ENCODE peak calls at places on chromosomes 16 and 17, in four cellular contexts. One of them, this sample, is unnamed.

GRCh38 chr16:78478267-78478821 is 378.9 kb downstream of the WWOX start:
- DNase-seq in thoracic aorta: no peak
- DNase-seq in HuH-7: no peak
- DNase-seq in NCI-H69: no peak
- DNase-seq in this sample: no peak

GRCh38 chr17:36827056-36827455 is 110.2 kb upstream of the LHX1 start:
- DNase-seq in thoracic aorta: no peak
- DNase-seq in HuH-7: no peak
- DNase-seq in NCI-H69: peak
- DNase-seq in this sample: no peak

GRCh38 chr16:24270721-24271120 is 14.6 kb downstream of the CACNG3 start:
- DNase-seq in thoracic aorta: no peak
- DNase-seq in HuH-7: no peak
- DNase-seq in NCI-H69: no peak
- DNase-seq in this sample: no peak

GRCh38 chr17:6066183-6066948 is 3.8 kb upstream of the WSCD1 start:
- DNase-seq in thoracic aorta: no peak
- DNase-seq in HuH-7: no peak
- DNase-seq in NCI-H69: no peak
- DNase-seq in this sample: no peak

GRCh38 chr17:49972486-49973270 is 3.7 kb downstream of the DLX4 start:
- DNase-seq in thoracic aorta: no peak
- DNase-seq in HuH-7: no peak
- DNase-seq in NCI-H69: no peak
- DNase-seq in this sample: no peak

GRCh38 chr16:8048433-8048832 is 541.9 kb downstream of the TMEM114 start:
- DNase-seq in thoracic aorta: no peak
- DNase-seq in HuH-7: no peak
- DNase-seq in NCI-H69: no peak
- DNase-seq in this sample: no peak

GRCh38 chr17:6135996-6136395 is 65.8 kb downstream of the WSCD1 start:
- DNase-seq in thoracic aorta: no peak
- DNase-seq in HuH-7: no peak
- DNase-seq in NCI-H69: no peak
- DNase-seq in this sample: no peak

GRCh38 chr17:75552847-75553552 is 27.5 kb downstream of the LLGL2 start:
- DNase-seq in thoracic aorta: no peak
- DNase-seq in HuH-7: peak
- DNase-seq in NCI-H69: no peak
- DNase-seq in this sample: no peak

GRCh38 chr16:47492428-47493357 is 31.6 kb downstream of the PHKB start:
- DNase-seq in thoracic aorta: peak
- DNase-seq in HuH-7: peak
- DNase-seq in NCI-H69: peak
- DNase-seq in this sample: peak

GRCh38 chr17:57925361-57925990 is 29.7 kb downstream of the CUEDC1 start:
- DNase-seq in thoracic aorta: no peak
- DNase-seq in HuH-7: no peak
- DNase-seq in NCI-H69: peak
- DNase-seq in this sample: no peak

GRCh38 chr17:4187076-4187475 is 44.1 kb downstream of the CYB5D2 start:
- DNase-seq in thoracic aorta: no peak
- DNase-seq in HuH-7: no peak
- DNase-seq in NCI-H69: no peak
- DNase-seq in this sample: no peak

GRCh38 chr17:864315-864714 is 82.2 kb downstream of the MRM3 start:
- DNase-seq in thoracic aorta: no peak
- DNase-seq in HuH-7: no peak
- DNase-seq in NCI-H69: no peak
- DNase-seq in this sample: no peak

GRCh38 chr17:51802544-51802943 is 356.0 kb downstream of the CA10 start:
- DNase-seq in thoracic aorta: no peak
- DNase-seq in HuH-7: no peak
- DNase-seq in NCI-H69: no peak
- DNase-seq in this sample: no peak

GRCh38 chr17:37259030-37259735 is 116.6 kb upstream of the C17orf78 start:
- DNase-seq in thoracic aorta: no peak
- DNase-seq in HuH-7: no peak
- DNase-seq in NCI-H69: no peak
- DNase-seq in this sample: no peak

GRCh38 chr16:71258371-71258770 is 27.8 kb upstream of the HYDIN start:
- DNase-seq in thoracic aorta: no peak
- DNase-seq in HuH-7: no peak
- DNase-seq in NCI-H69: peak
- DNase-seq in this sample: no peak

GRCh38 chr17:42526031-42526444 is 10.0 kb upstream of the NAGLU start:
- DNase-seq in thoracic aorta: no peak
- DNase-seq in HuH-7: no peak
- DNase-seq in NCI-H69: no peak
- DNase-seq in this sample: no peak

GRCh38 chr17:80959330-80960036 is 32.2 kb upstream of the CHMP6 start:
- DNase-seq in thoracic aorta: peak
- DNase-seq in HuH-7: no peak
- DNase-seq in NCI-H69: no peak
- DNase-seq in this sample: peak

GRCh38 chr17:41462705-41463104 is 4.5 kb downstream of the KRT32 start:
- DNase-seq in thoracic aorta: no peak
- DNase-seq in HuH-7: no peak
- DNase-seq in NCI-H69: no peak
- DNase-seq in this sample: no peak

GRCh38 chr16:69315486-69316311 is 4.5 kb downstream of the VPS4A start:
- DNase-seq in thoracic aorta: no peak
- DNase-seq in HuH-7: no peak
- DNase-seq in NCI-H69: no peak
- DNase-seq in this sample: no peak

GRCh38 chr16:8370374-8371015 is 219.8 kb downstream of the TMEM114 start:
- DNase-seq in thoracic aorta: no peak
- DNase-seq in HuH-7: no peak
- DNase-seq in NCI-H69: no peak
- DNase-seq in this sample: no peak

GRCh38 chr16:57186630-57187507 is 740 bp downstream of the RSPRY1 start:
- DNase-seq in thoracic aorta: no peak
- DNase-seq in HuH-7: peak
- DNase-seq in NCI-H69: peak
- DNase-seq in this sample: peak

GRCh38 chr17:49968380-49969133 is 433 bp upstream of the DLX4 start:
- DNase-seq in thoracic aorta: no peak
- DNase-seq in HuH-7: peak
- DNase-seq in NCI-H69: peak
- DNase-seq in this sample: no peak

GRCh38 chr16:24539850-24540484 is 601 bp downstream of the RBBP6 start:
- DNase-seq in thoracic aorta: no peak
- DNase-seq in HuH-7: peak
- DNase-seq in NCI-H69: peak
- DNase-seq in this sample: peak

GRCh38 chr16:52113812-52114211 is 433.1 kb downstream of the TOX3 start:
- DNase-seq in thoracic aorta: no peak
- DNase-seq in HuH-7: no peak
- DNase-seq in NCI-H69: no peak
- DNase-seq in this sample: no peak

GRCh38 chr16:88432174-88432573 is 20.9 kb upstream of the ZFPM1 start:
- DNase-seq in thoracic aorta: no peak
- DNase-seq in HuH-7: no peak
- DNase-seq in NCI-H69: no peak
- DNase-seq in this sample: no peak

GRCh38 chr17:43028221-43028861 is 3.3 kb downstream of the RND2 start:
- DNase-seq in thoracic aorta: no peak
- DNase-seq in HuH-7: no peak
- DNase-seq in NCI-H69: no peak
- DNase-seq in this sample: no peak

GRCh38 chr17:60130466-60130865 is 19.3 kb upstream of the CA4 start:
- DNase-seq in thoracic aorta: no peak
- DNase-seq in HuH-7: no peak
- DNase-seq in NCI-H69: no peak
- DNase-seq in this sample: no peak

GRCh38 chr17:58786586-58787295 is 31.1 kb downstream of the PPM1E start:
- DNase-seq in thoracic aorta: no peak
- DNase-seq in HuH-7: no peak
- DNase-seq in NCI-H69: peak
- DNase-seq in this sample: no peak

GRCh38 chr17:32523017-32523680 is 36.4 kb downstream of the CDK5R1 start:
- DNase-seq in thoracic aorta: no peak
- DNase-seq in HuH-7: no peak
- DNase-seq in NCI-H69: peak
- DNase-seq in this sample: peak

GRCh38 chr17:48162946-48163506 is 55.5 kb downstream of the SNX11 start:
- DNase-seq in thoracic aorta: no peak
- DNase-seq in HuH-7: peak
- DNase-seq in NCI-H69: peak
- DNase-seq in this sample: no peak

GRCh38 chr16:77993586-77993985 is 28.8 kb upstream of the CLEC3A start:
- DNase-seq in thoracic aorta: no peak
- DNase-seq in HuH-7: no peak
- DNase-seq in NCI-H69: no peak
- DNase-seq in this sample: no peak

GRCh38 chr16:324451-325334 is 27.8 kb downstream of the AXIN1 start:
- DNase-seq in thoracic aorta: no peak
- DNase-seq in HuH-7: no peak
- DNase-seq in NCI-H69: peak
- DNase-seq in this sample: no peak

GRCh38 chr16:79926451-79927205 is 326.1 kb upstream of the MAF start:
- DNase-seq in thoracic aorta: no peak
- DNase-seq in HuH-7: no peak
- DNase-seq in NCI-H69: no peak
- DNase-seq in this sample: no peak

GRCh38 chr16:69890114-69890890 is 60.8 kb upstream of the CLEC18A start:
- DNase-seq in thoracic aorta: peak
- DNase-seq in HuH-7: no peak
- DNase-seq in NCI-H69: peak
- DNase-seq in this sample: peak

This sample was measured in tibial artery.